ENCODE peak calls at places on chromosomes 7 and 10, in seven cellular contexts. Y is A549; K is NCI-H460; O is NCI-H345; Q is AG08395; U is CD8-positive, alpha-beta memory T cell; B is cardiac fibroblast. G is an unnamed sample.

GRCh38 chr7:81594767-81595166 is 175.1 kb downstream of the HGF start:
- DNase-seq in U (no peak), Q (peak), B (peak), Y (no peak), O (no peak), K (no peak), G (no peak)

GRCh38 chr10:128337860-128338378 is 211.7 kb upstream of the MKI67 start:
- DNase-seq in O (no peak), Y (no peak), B (no peak), U (no peak), Q (no peak), K (no peak), G (no peak)

GRCh38 chr10:11430421-11431275 is 180.8 kb downstream of the USP6NL start:
- DNase-seq in U (no peak), Q (no peak), Y (no peak), B (no peak), O (no peak), K (no peak), G (no peak)

GRCh38 chr7:27605689-27606269 is 56.9 kb downstream of the HIBADH start:
- DNase-seq in Q (peak), U (no peak), O (peak), B (peak), K (peak), Y (peak), G (no peak)

GRCh38 chr7:150686030-150686626 is 622 bp downstream of the GIMAP2 start:
- DNase-seq in Y (no peak), U (no peak), O (no peak), K (no peak), B (no peak), Q (no peak), G (no peak)

GRCh38 chr10:93138113-93138870 is 64.6 kb downstream of the CYP26A1 start:
- DNase-seq in Q (peak), Y (no peak), U (no peak), O (no peak), B (no peak), K (no peak), G (no peak)

GRCh38 chr10:69468771-69469129 is 17.5 kb downstream of the TSPAN15 start:
- DNase-seq in Y (no peak), K (no peak), B (no peak), O (no peak), Q (no peak), U (no peak), G (no peak)

GRCh38 chr10:97755718-97756117 is 16.1 kb downstream of the SFRP5 start:
- DNase-seq in O (no peak), Y (no peak), K (no peak), Q (no peak), B (no peak), U (no peak), G (no peak)

GRCh38 chr7:80686576-80686975 is 48.1 kb downstream of the CD36 start:
- DNase-seq in O (no peak), K (no peak), B (peak), Q (peak), U (no peak), Y (no peak), G (no peak)

GRCh38 chr10:83990126-83990525 is 149.2 kb upstream of the GHITM start:
- DNase-seq in U (no peak), B (no peak), K (no peak), O (no peak), Y (no peak), Q (no peak), G (no peak)

GRCh38 chr10:71136036-71136690 is 76.2 kb upstream of the UNC5B start:
- DNase-seq in Q (no peak), O (no peak), Y (no peak), K (no peak), U (no peak), B (no peak), G (no peak)

GRCh38 chr10:5419466-5420094 is 7.2 kb downstream of the NET1 start:
- DNase-seq in O (no peak), Y (no peak), K (no peak), U (no peak), B (peak), Q (no peak), G (no peak)

GRCh38 chr10:42939685-42940366 is 137.0 kb upstream of the RET start:
- DNase-seq in Q (no peak), B (no peak), O (no peak), Y (no peak), K (no peak), U (no peak), G (no peak)

GRCh38 chr10:125085281-125085680 is 75.1 kb downstream of the CTBP2 start:
- DNase-seq in O (no peak), Y (no peak), U (no peak), K (peak), Q (no peak), B (no peak), G (no peak)

GRCh38 chr7:101688183-101688831 is 59.2 kb upstream of the MYL10 start:
- DNase-seq in K (peak), Y (peak), B (peak), U (peak), Q (peak), O (peak), G (peak)

GRCh38 chr7:131370523-131370968 is 42.9 kb downstream of the MKLN1 start:
- DNase-seq in B (peak), Y (no peak), K (no peak), O (no peak), Q (peak), U (no peak), G (peak)

GRCh38 chr7:35792472-35793224 is 8.2 kb upstream of the SEPTIN7 start:
- DNase-seq in B (peak), Y (no peak), O (no peak), K (no peak), U (no peak), Q (no peak), G (no peak)

GRCh38 chr10:90326498-90327267 is 531.2 kb downstream of the HTR7 start:
- DNase-seq in Y (no peak), B (peak), O (no peak), Q (no peak), K (no peak), U (no peak), G (no peak)

GRCh38 chr10:69721690-69722310 is 79.9 kb upstream of the COL13A1 start:
- DNase-seq in U (no peak), B (peak), K (no peak), Y (no peak), O (no peak), Q (no peak), G (no peak)

GRCh38 chr7:91566333-91566732 is 302.1 kb downstream of the FZD1 start:
- DNase-seq in K (no peak), O (no peak), U (no peak), B (no peak), Y (no peak), Q (peak), G (no peak)

GRCh38 chr7:128458956-128459355 is 3.3 kb downstream of the HILPDA start:
- DNase-seq in Y (no peak), K (no peak), B (peak), Q (no peak), O (no peak), U (no peak), G (peak)